ENCODE peak calls at places on chromosomes 4 and X, in seven cellular contexts. One of them, this sample, is unnamed.

GRCh38 chr4:185307136-185307950 is 88.4 kb downstream of the LRP2BP start:
- DNase-seq in HFFc6: no peak
- DNase-seq in dorsolateral prefrontal cortex: no peak
- DNase-seq in cardiac muscle cell: no peak
- DNase-seq in activated CD8-positive, alpha-beta T cell treated with anti-CD3 and anti-CD28 coated beads for 36 hours: no peak
- DNase-seq in BJ: no peak
- DNase-seq in nephron progenitor cell: no peak
- DNase-seq in this sample: no peak

GRCh38 chrX:143664302-143664701 is 28.4 kb upstream of the SLITRK4 start:
- DNase-seq in nephron progenitor cell: no peak
- DNase-seq in cardiac muscle cell: peak
- DNase-seq in HFFc6: no peak
- DNase-seq in activated CD8-positive, alpha-beta T cell treated with anti-CD3 and anti-CD28 coated beads for 36 hours: no peak
- DNase-seq in dorsolateral prefrontal cortex: no peak
- DNase-seq in BJ: no peak
- DNase-seq in this sample: no peak

GRCh38 chr4:7727727-7728126 is 211.9 kb downstream of the AFAP1 start:
- DNase-seq in cardiac muscle cell: no peak
- DNase-seq in dorsolateral prefrontal cortex: no peak
- DNase-seq in BJ: no peak
- DNase-seq in activated CD8-positive, alpha-beta T cell treated with anti-CD3 and anti-CD28 coated beads for 36 hours: no peak
- DNase-seq in HFFc6: peak
- DNase-seq in nephron progenitor cell: no peak
- DNase-seq in this sample: no peak

GRCh38 chr4:87978656-87979055 is 3.1 kb downstream of the SPP1 start:
- DNase-seq in cardiac muscle cell: no peak
- DNase-seq in activated CD8-positive, alpha-beta T cell treated with anti-CD3 and anti-CD28 coated beads for 36 hours: no peak
- DNase-seq in dorsolateral prefrontal cortex: no peak
- DNase-seq in nephron progenitor cell: no peak
- DNase-seq in BJ: no peak
- DNase-seq in HFFc6: peak
- DNase-seq in this sample: no peak

GRCh38 chr4:145716200-145716599 is 36.3 kb downstream of the C4orf51 start:
- DNase-seq in activated CD8-positive, alpha-beta T cell treated with anti-CD3 and anti-CD28 coated beads for 36 hours: no peak
- DNase-seq in HFFc6: peak
- DNase-seq in cardiac muscle cell: peak
- DNase-seq in nephron progenitor cell: no peak
- DNase-seq in BJ: no peak
- DNase-seq in dorsolateral prefrontal cortex: no peak
- DNase-seq in this sample: no peak

GRCh38 chr4:156374894-156375293 is 421.2 kb upstream of the CTSO start:
- DNase-seq in activated CD8-positive, alpha-beta T cell treated with anti-CD3 and anti-CD28 coated beads for 36 hours: no peak
- DNase-seq in dorsolateral prefrontal cortex: no peak
- DNase-seq in cardiac muscle cell: no peak
- DNase-seq in nephron progenitor cell: no peak
- DNase-seq in HFFc6: no peak
- DNase-seq in BJ: no peak
- DNase-seq in this sample: no peak

GRCh38 chr4:147782087-147782781 is 50.3 kb downstream of the ARHGAP10 start:
- DNase-seq in BJ: no peak
- DNase-seq in nephron progenitor cell: no peak
- DNase-seq in activated CD8-positive, alpha-beta T cell treated with anti-CD3 and anti-CD28 coated beads for 36 hours: no peak
- DNase-seq in cardiac muscle cell: peak
- DNase-seq in HFFc6: peak
- DNase-seq in dorsolateral prefrontal cortex: no peak
- DNase-seq in this sample: no peak

GRCh38 chrX:119605739-119606507 is at the start of gene NKRF:
- DNase-seq in nephron progenitor cell: peak
- DNase-seq in cardiac muscle cell: peak
- DNase-seq in dorsolateral prefrontal cortex: peak
- DNase-seq in activated CD8-positive, alpha-beta T cell treated with anti-CD3 and anti-CD28 coated beads for 36 hours: peak
- DNase-seq in BJ: no peak
- DNase-seq in HFFc6: peak
- DNase-seq in this sample: peak

GRCh38 chr4:28686618-28687017 is 1826.0 kb downstream of the STIM2 start:
- DNase-seq in cardiac muscle cell: peak
- DNase-seq in nephron progenitor cell: peak
- DNase-seq in HFFc6: peak
- DNase-seq in activated CD8-positive, alpha-beta T cell treated with anti-CD3 and anti-CD28 coated beads for 36 hours: peak
- DNase-seq in dorsolateral prefrontal cortex: no peak
- DNase-seq in BJ: no peak
- DNase-seq in this sample: no peak

GRCh38 chrX:108590496-108590895 is 145.9 kb downstream of the IRS4 start:
- DNase-seq in BJ: no peak
- DNase-seq in HFFc6: no peak
- DNase-seq in nephron progenitor cell: no peak
- DNase-seq in dorsolateral prefrontal cortex: no peak
- DNase-seq in activated CD8-positive, alpha-beta T cell treated with anti-CD3 and anti-CD28 coated beads for 36 hours: no peak
- DNase-seq in cardiac muscle cell: peak
- DNase-seq in this sample: no peak

GRCh38 chr4:85886665-85887064 is 411.7 kb downstream of the ARHGAP24 start:
- DNase-seq in HFFc6: no peak
- DNase-seq in nephron progenitor cell: no peak
- DNase-seq in cardiac muscle cell: no peak
- DNase-seq in activated CD8-positive, alpha-beta T cell treated with anti-CD3 and anti-CD28 coated beads for 36 hours: no peak
- DNase-seq in BJ: no peak
- DNase-seq in dorsolateral prefrontal cortex: no peak
- DNase-seq in this sample: no peak

GRCh38 chr4:85368932-85369331 is 106.0 kb upstream of the ARHGAP24 start:
- DNase-seq in activated CD8-positive, alpha-beta T cell treated with anti-CD3 and anti-CD28 coated beads for 36 hours: no peak
- DNase-seq in cardiac muscle cell: no peak
- DNase-seq in dorsolateral prefrontal cortex: no peak
- DNase-seq in BJ: no peak
- DNase-seq in nephron progenitor cell: no peak
- DNase-seq in HFFc6: no peak
- DNase-seq in this sample: no peak

GRCh38 chr4:147981305-147981704 is 249.4 kb downstream of the ARHGAP10 start:
- DNase-seq in activated CD8-positive, alpha-beta T cell treated with anti-CD3 and anti-CD28 coated beads for 36 hours: no peak
- DNase-seq in HFFc6: peak
- DNase-seq in nephron progenitor cell: no peak
- DNase-seq in BJ: no peak
- DNase-seq in cardiac muscle cell: no peak
- DNase-seq in dorsolateral prefrontal cortex: no peak
- DNase-seq in this sample: no peak

GRCh38 chr4:140266958-140267568 is 106.4 kb upstream of the SCOC start:
- DNase-seq in nephron progenitor cell: no peak
- DNase-seq in dorsolateral prefrontal cortex: no peak
- DNase-seq in cardiac muscle cell: no peak
- DNase-seq in HFFc6: peak
- DNase-seq in activated CD8-positive, alpha-beta T cell treated with anti-CD3 and anti-CD28 coated beads for 36 hours: peak
- DNase-seq in BJ: no peak
- DNase-seq in this sample: no peak

GRCh38 chrX:150765237-150765636 is 72.0 kb downstream of the MTMR1 start:
- DNase-seq in dorsolateral prefrontal cortex: no peak
- DNase-seq in nephron progenitor cell: no peak
- DNase-seq in activated CD8-positive, alpha-beta T cell treated with anti-CD3 and anti-CD28 coated beads for 36 hours: no peak
- DNase-seq in cardiac muscle cell: no peak
- DNase-seq in BJ: no peak
- DNase-seq in HFFc6: no peak
- DNase-seq in this sample: no peak

GRCh38 chrX:45824471-45824870 is 623.8 kb upstream of the DIPK2B start:
- DNase-seq in HFFc6: peak
- DNase-seq in dorsolateral prefrontal cortex: no peak
- DNase-seq in activated CD8-positive, alpha-beta T cell treated with anti-CD3 and anti-CD28 coated beads for 36 hours: peak
- DNase-seq in BJ: no peak
- DNase-seq in nephron progenitor cell: no peak
- DNase-seq in cardiac muscle cell: peak
- DNase-seq in this sample: no peak

GRCh38 chr4:40311811-40312346 is 23.3 kb upstream of the CHRNA9 start:
- DNase-seq in cardiac muscle cell: no peak
- DNase-seq in activated CD8-positive, alpha-beta T cell treated with anti-CD3 and anti-CD28 coated beads for 36 hours: peak
- DNase-seq in BJ: no peak
- DNase-seq in dorsolateral prefrontal cortex: no peak
- DNase-seq in nephron progenitor cell: no peak
- DNase-seq in HFFc6: no peak
- DNase-seq in this sample: no peak

GRCh38 chrX:29275928-29276327 is 688.7 kb downstream of the IL1RAPL1 start:
- DNase-seq in cardiac muscle cell: no peak
- DNase-seq in nephron progenitor cell: no peak
- DNase-seq in HFFc6: no peak
- DNase-seq in dorsolateral prefrontal cortex: no peak
- DNase-seq in BJ: no peak
- DNase-seq in activated CD8-positive, alpha-beta T cell treated with anti-CD3 and anti-CD28 coated beads for 36 hours: no peak
- DNase-seq in this sample: no peak

GRCh38 chr4:38469410-38469809 is 194.6 kb upstream of the KLF3 start:
- DNase-seq in nephron progenitor cell: no peak
- DNase-seq in HFFc6: no peak
- DNase-seq in cardiac muscle cell: no peak
- DNase-seq in dorsolateral prefrontal cortex: no peak
- DNase-seq in activated CD8-positive, alpha-beta T cell treated with anti-CD3 and anti-CD28 coated beads for 36 hours: no peak
- DNase-seq in BJ: no peak
- DNase-seq in this sample: no peak

GRCh38 chr4:1279253-1279652 is 10.4 kb upstream of the MAEA start:
- DNase-seq in dorsolateral prefrontal cortex: no peak
- DNase-seq in HFFc6: no peak
- DNase-seq in activated CD8-positive, alpha-beta T cell treated with anti-CD3 and anti-CD28 coated beads for 36 hours: no peak
- DNase-seq in BJ: no peak
- DNase-seq in nephron progenitor cell: no peak
- DNase-seq in cardiac muscle cell: no peak
- DNase-seq in this sample: no peak

GRCh38 chr4:1276984-1277383 is 12.7 kb upstream of the MAEA start:
- DNase-seq in cardiac muscle cell: no peak
- DNase-seq in HFFc6: no peak
- DNase-seq in activated CD8-positive, alpha-beta T cell treated with anti-CD3 and anti-CD28 coated beads for 36 hours: no peak
- DNase-seq in nephron progenitor cell: no peak
- DNase-seq in dorsolateral prefrontal cortex: no peak
- DNase-seq in BJ: no peak
- DNase-seq in this sample: no peak

GRCh38 chr4:1274871-1275270 is 14.8 kb upstream of the MAEA start:
- DNase-seq in activated CD8-positive, alpha-beta T cell treated with anti-CD3 and anti-CD28 coated beads for 36 hours: no peak
- DNase-seq in cardiac muscle cell: no peak
- DNase-seq in BJ: no peak
- DNase-seq in HFFc6: no peak
- DNase-seq in dorsolateral prefrontal cortex: no peak
- DNase-seq in nephron progenitor cell: no peak
- DNase-seq in this sample: no peak

GRCh38 chr4:1278336-1278670 is 11.4 kb upstream of the MAEA start:
- DNase-seq in activated CD8-positive, alpha-beta T cell treated with anti-CD3 and anti-CD28 coated beads for 36 hours: peak
- DNase-seq in dorsolateral prefrontal cortex: no peak
- DNase-seq in HFFc6: peak
- DNase-seq in BJ: no peak
- DNase-seq in cardiac muscle cell: no peak
- DNase-seq in nephron progenitor cell: no peak
- DNase-seq in this sample: no peak

GRCh38 chr4:1277667-1278335 is 11.9 kb upstream of the MAEA start:
- DNase-seq in nephron progenitor cell: no peak
- DNase-seq in activated CD8-positive, alpha-beta T cell treated with anti-CD3 and anti-CD28 coated beads for 36 hours: no peak
- DNase-seq in BJ: no peak
- DNase-seq in cardiac muscle cell: peak
- DNase-seq in HFFc6: peak
- DNase-seq in dorsolateral prefrontal cortex: no peak
- DNase-seq in this sample: no peak
- TF ChIP-seq CTCF in nephron progenitor cell: no peak
- TF ChIP-seq CTCF in activated CD8-positive, alpha-beta T cell treated with anti-CD3 and anti-CD28 coated beads for 36 hours: no peak
- TF ChIP-seq CTCF in BJ: no peak
- TF ChIP-seq CTCF in cardiac muscle cell: peak
- TF ChIP-seq CTCF in HFFc6: peak
- TF ChIP-seq CTCF in dorsolateral prefrontal cortex: no peak
- TF ChIP-seq CTCF in this sample: no peak

GRCh38 chrX:69154051-69154450 is 11.2 kb downstream of the PJA1 start:
- DNase-seq in BJ: no peak
- DNase-seq in nephron progenitor cell: no peak
- DNase-seq in cardiac muscle cell: no peak
- DNase-seq in HFFc6: no peak
- DNase-seq in activated CD8-positive, alpha-beta T cell treated with anti-CD3 and anti-CD28 coated beads for 36 hours: no peak
- DNase-seq in dorsolateral prefrontal cortex: no peak
- DNase-seq in this sample: no peak
- TF ChIP-seq CTCF in BJ: no peak
- TF ChIP-seq CTCF in nephron progenitor cell: no peak
- TF ChIP-seq CTCF in cardiac muscle cell: no peak
- TF ChIP-seq CTCF in HFFc6: no peak
- TF ChIP-seq CTCF in activated CD8-positive, alpha-beta T cell treated with anti-CD3 and anti-CD28 coated beads for 36 hours: no peak
- TF ChIP-seq CTCF in dorsolateral prefrontal cortex: no peak
- TF ChIP-seq CTCF in this sample: no peak

GRCh38 chr4:95508421-95508820 is 40.4 kb downstream of the UNC5C start:
- DNase-seq in cardiac muscle cell: peak
- DNase-seq in BJ: no peak
- DNase-seq in nephron progenitor cell: no peak
- DNase-seq in activated CD8-positive, alpha-beta T cell treated with anti-CD3 and anti-CD28 coated beads for 36 hours: no peak
- DNase-seq in dorsolateral prefrontal cortex: no peak
- DNase-seq in HFFc6: no peak
- DNase-seq in this sample: no peak
- TF ChIP-seq CTCF in cardiac muscle cell: no peak
- TF ChIP-seq CTCF in BJ: no peak
- TF ChIP-seq CTCF in nephron progenitor cell: no peak
- TF ChIP-seq CTCF in activated CD8-positive, alpha-beta T cell treated with anti-CD3 and anti-CD28 coated beads for 36 hours: no peak
- TF ChIP-seq CTCF in dorsolateral prefrontal cortex: no peak
- TF ChIP-seq CTCF in HFFc6: no peak
- TF ChIP-seq CTCF in this sample: no peak

GRCh38 chrX:64571011-64571410 is 175.8 kb upstream of the MTMR8 start:
- DNase-seq in BJ: no peak
- DNase-seq in dorsolateral prefrontal cortex: no peak
- DNase-seq in cardiac muscle cell: no peak
- DNase-seq in nephron progenitor cell: no peak
- DNase-seq in HFFc6: no peak
- DNase-seq in activated CD8-positive, alpha-beta T cell treated with anti-CD3 and anti-CD28 coated beads for 36 hours: no peak
- DNase-seq in this sample: no peak

GRCh38 chrX:64570204-64570603 is 175.0 kb upstream of the MTMR8 start:
- DNase-seq in dorsolateral prefrontal cortex: no peak
- DNase-seq in nephron progenitor cell: no peak
- DNase-seq in cardiac muscle cell: no peak
- DNase-seq in HFFc6: no peak
- DNase-seq in BJ: no peak
- DNase-seq in activated CD8-positive, alpha-beta T cell treated with anti-CD3 and anti-CD28 coated beads for 36 hours: no peak
- DNase-seq in this sample: no peak
- TF ChIP-seq CTCF in dorsolateral prefrontal cortex: no peak
- TF ChIP-seq CTCF in nephron progenitor cell: no peak
- TF ChIP-seq CTCF in cardiac muscle cell: no peak
- TF ChIP-seq CTCF in HFFc6: no peak
- TF ChIP-seq CTCF in BJ: no peak
- TF ChIP-seq CTCF in activated CD8-positive, alpha-beta T cell treated with anti-CD3 and anti-CD28 coated beads for 36 hours: no peak
- TF ChIP-seq CTCF in this sample: no peak

GRCh38 chr4:24952667-24953066 is 39.8 kb upstream of the CCDC149 start:
- DNase-seq in dorsolateral prefrontal cortex: no peak
- DNase-seq in activated CD8-positive, alpha-beta T cell treated with anti-CD3 and anti-CD28 coated beads for 36 hours: no peak
- DNase-seq in HFFc6: no peak
- DNase-seq in BJ: no peak
- DNase-seq in cardiac muscle cell: no peak
- DNase-seq in nephron progenitor cell: no peak
- DNase-seq in this sample: no peak

GRCh38 chr4:24956763-24957162 is 43.9 kb upstream of the CCDC149 start:
- DNase-seq in HFFc6: no peak
- DNase-seq in nephron progenitor cell: no peak
- DNase-seq in activated CD8-positive, alpha-beta T cell treated with anti-CD3 and anti-CD28 coated beads for 36 hours: no peak
- DNase-seq in cardiac muscle cell: no peak
- DNase-seq in dorsolateral prefrontal cortex: no peak
- DNase-seq in BJ: no peak
- DNase-seq in this sample: no peak

DNA sequence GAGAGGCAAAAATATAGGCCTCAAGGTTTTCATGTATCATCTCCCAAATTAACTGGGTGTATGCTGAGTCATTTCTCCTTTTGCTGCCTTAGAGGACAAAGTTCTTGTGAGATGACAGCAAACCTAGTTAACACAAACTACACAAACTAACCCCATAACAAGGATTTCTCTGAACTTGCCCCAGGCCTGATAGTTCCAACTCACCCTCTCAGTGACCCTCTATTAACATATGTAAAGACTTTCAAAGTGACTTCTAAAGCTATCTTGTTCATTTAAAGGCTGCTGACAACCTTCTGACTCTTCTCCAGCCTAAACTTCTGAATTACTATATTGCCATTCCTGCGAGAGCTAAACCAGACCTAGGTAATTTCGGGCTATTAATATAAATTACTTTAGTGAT is 43.2 kb upstream of the CCDC149 start:
- DNase-seq in activated CD8-positive, alpha-beta T cell treated with anti-CD3 and anti-CD28 coated beads for 36 hours: no peak
- DNase-seq in HFFc6: no peak
- DNase-seq in dorsolateral prefrontal cortex: no peak
- DNase-seq in cardiac muscle cell: no peak
- DNase-seq in BJ: no peak
- DNase-seq in nephron progenitor cell: no peak
- DNase-seq in this sample: no peak
- TF ChIP-seq CTCF in activated CD8-positive, alpha-beta T cell treated with anti-CD3 and anti-CD28 coated beads for 36 hours: no peak
- TF ChIP-seq CTCF in HFFc6: no peak
- TF ChIP-seq CTCF in dorsolateral prefrontal cortex: no peak
- TF ChIP-seq CTCF in cardiac muscle cell: no peak
- TF ChIP-seq CTCF in BJ: no peak
- TF ChIP-seq CTCF in nephron progenitor cell: no peak
- TF ChIP-seq CTCF in this sample: no peak

This sample was measured in D721Med.